ENCODE peak calls at places on chromosomes 7 and 10, in ten cellular contexts. L is GM20000, C is HFFc6, D is sigmoid colon, P is mesothelial cell of epicardium, I is dorsolateral prefrontal cortex, G is endothelial cell, O is adrenal gland, X is fibroblast of the aortic adventitia, M is BJ. V is an unnamed sample.
A peak's percentile ranks its signal among the peaks of the same experiment; 100 is the strongest.

GRCh38 chr10:111076682-111077661 is at the start of gene ADRA2A:
- DNase-seq in L (peak; percentile 62), C (no peak), D (no peak), P (peak; percentile 47), I (peak; percentile 58), G (peak; percentile 60), O (peak; percentile 40), X (peak; percentile 28), M (peak; percentile 7), V (no peak)

GRCh38 chr10:73623056-73623455 is 18.2 kb downstream of the MYOZ1 start:
- DNase-seq in L (no peak), C (no peak), D (peak; percentile 14), P (no peak), I (no peak), G (no peak), O (no peak), X (no peak), M (no peak), V (no peak)

GRCh38 chr7:117688126-117688525 is 185.1 kb downstream of the CTTNBP2 start:
- DNase-seq in L (no peak), C (no peak), D (no peak), P (no peak), I (no peak), G (no peak), O (no peak), X (no peak), M (no peak), V (no peak)

GRCh38 chr7:157151626-157152339 is 13.1 kb downstream of the UBE3C start:
- DNase-seq in L (no peak), C (no peak), D (no peak), P (no peak), I (peak; percentile 11), G (no peak), O (no peak), X (no peak), M (no peak), V (no peak)

GRCh38 chr10:75707080-75707840 is 275.8 kb downstream of the LRMDA start:
- DNase-seq in L (no peak), C (no peak), D (no peak), P (no peak), I (no peak), G (no peak), O (no peak), X (no peak), M (no peak), V (no peak)

GRCh38 chr10:96339383-96339782 is 19.4 kb downstream of the OPALIN start:
- DNase-seq in L (no peak), C (no peak), D (no peak), P (no peak), I (no peak), G (no peak), O (no peak), X (no peak), M (no peak), V (no peak)

GRCh38 chr7:12415072-12415471 is 11.4 kb upstream of the VWDE start:
- DNase-seq in L (no peak), C (no peak), D (no peak), P (no peak), I (no peak), G (no peak), O (no peak), X (no peak), M (no peak), V (no peak)

GRCh38 chr10:114009281-114009996 is 34.2 kb upstream of the ADRB1 start:
- DNase-seq in L (no peak), C (peak; percentile 21), D (no peak), P (no peak), I (no peak), G (no peak), O (no peak), X (no peak), M (no peak), V (no peak)

DNA sequence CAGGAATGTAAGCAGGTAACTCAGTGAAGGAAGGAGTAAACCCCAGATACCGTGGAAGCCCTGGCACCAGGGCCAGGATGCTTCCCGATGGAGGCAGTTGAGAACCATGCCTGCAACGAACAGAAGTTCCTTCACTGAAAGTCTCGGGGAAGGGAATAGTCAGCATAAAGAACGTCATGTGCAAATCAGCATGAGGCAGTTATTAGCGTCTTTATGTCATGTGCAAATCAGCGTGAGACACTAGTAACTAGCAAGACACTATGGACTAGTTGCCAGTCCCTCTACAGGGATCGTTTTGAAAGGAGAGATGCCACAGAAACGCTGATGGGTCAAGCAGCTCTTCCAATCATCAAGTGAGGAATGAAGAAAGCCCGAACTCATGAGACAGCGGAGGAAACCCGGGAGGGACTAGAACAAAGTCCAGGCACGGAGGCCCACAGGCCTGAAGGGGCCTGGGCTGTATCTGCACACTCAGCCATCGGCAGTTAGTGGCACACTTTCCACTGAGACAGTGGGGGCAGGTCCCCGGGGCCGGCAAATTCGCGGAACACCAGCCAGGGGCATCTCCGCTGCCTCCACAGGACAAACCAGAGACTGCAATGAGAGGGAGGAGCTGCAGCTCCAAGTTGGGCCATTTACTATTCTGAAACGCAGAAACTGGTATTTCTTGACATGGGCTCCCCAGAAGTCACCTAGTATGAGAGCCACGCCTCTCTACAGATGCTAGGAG is 109.6 kb downstream of the SFMBT2 start:
- DNase-seq in L (no peak), C (no peak), D (no peak), P (no peak), I (no peak), G (peak; percentile 12), O (no peak), X (no peak), M (no peak), V (no peak)
- TF ChIP-seq CTCF in L (no peak), C (no peak), D (no peak), P (no peak), I (no peak), G (peak; percentile 17), O (no peak), X (no peak), M (no peak), V (no peak)

GRCh38 chr7:115676080-115676479 is 354.5 kb downstream of the TFEC start:
- DNase-seq in L (no peak), C (no peak), D (peak; percentile 70), P (no peak), I (no peak), G (peak; percentile 11), O (peak; percentile 15), X (peak; percentile 79), M (no peak), V (no peak)
- TF ChIP-seq CTCF in L (no peak), C (no peak), D (no peak), P (no peak), I (peak; percentile 35), G (no peak), O (no peak), X (peak; percentile 43), M (peak; percentile 21), V (no peak)

DNA sequence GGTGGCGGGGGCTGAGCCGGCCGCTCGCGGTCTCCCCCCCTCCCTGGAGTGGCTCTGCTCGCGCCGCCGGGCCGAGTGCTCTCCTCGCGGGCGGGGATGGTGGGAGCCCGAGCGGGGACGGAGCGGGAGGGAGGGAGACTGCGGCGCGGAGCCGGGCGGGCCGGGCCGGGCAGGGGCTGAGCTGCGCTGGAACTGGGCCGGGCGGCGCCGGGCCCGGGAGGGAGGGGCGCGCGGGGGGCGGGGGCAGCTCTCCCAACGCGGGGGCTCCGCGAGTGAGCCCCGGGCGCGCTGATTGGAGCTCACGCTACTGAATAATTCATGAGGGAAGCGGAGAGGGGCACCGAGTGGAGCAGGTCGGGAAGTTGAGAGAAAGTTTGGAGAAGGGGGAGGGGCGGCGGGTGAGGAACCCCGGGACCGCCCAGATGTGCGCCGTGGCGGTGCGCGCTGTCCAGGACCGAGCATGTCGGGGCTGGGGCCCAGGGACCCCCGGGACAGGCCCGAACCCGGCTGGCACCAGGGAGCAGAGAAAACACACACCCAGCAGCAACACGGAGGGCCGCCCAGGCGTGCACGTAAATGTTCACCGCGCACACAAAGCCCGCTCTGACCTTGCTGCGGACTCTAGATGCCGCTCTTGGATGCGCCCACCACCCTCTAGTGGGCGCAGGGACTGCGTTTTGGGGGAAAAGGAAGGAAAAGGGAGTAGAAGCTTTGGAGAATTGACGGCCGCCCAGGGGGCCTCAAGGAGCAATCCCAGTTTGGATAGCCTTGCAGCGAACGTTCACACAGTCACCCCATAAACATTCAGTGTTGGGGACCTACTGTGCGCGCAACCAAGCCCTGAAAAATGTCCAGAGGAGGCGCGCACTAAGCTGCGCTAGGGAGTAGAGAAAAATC is at the start of gene EPHB4:
- DNase-seq in L (peak; percentile 41), C (peak; percentile 33), D (peak; percentile 94), P (peak; percentile 74), I (no peak), G (peak; percentile 87), O (peak; percentile 94), X (peak; percentile 87), M (peak; percentile 32), V (no peak)
- TF ChIP-seq CTCF in L (no peak), C (peak; percentile 49), D (no peak), P (no peak), I (no peak), G (peak; percentile 14), O (peak; percentile 40), X (peak; percentile 72), M (peak; percentile 67), V (no peak)

GRCh38 chr7:151010307-151011096 is 13.8 kb downstream of the ATG9B start:
- DNase-seq in L (no peak), C (no peak), D (no peak), P (no peak), I (no peak), G (no peak), O (no peak), X (no peak), M (no peak), V (no peak)

GRCh38 chr7:151008511-151009323 is 15.6 kb downstream of the ATG9B start:
- DNase-seq in L (peak; percentile 85), C (no peak), D (no peak), P (no peak), I (peak; percentile 46), G (peak; percentile 70), O (peak; percentile 73), X (peak; percentile 31), M (no peak), V (peak; percentile 67)

GRCh38 chr7:151010002-151010306 is 14.3 kb downstream of the ATG9B start:
- DNase-seq in L (no peak), C (no peak), D (no peak), P (no peak), I (no peak), G (no peak), O (no peak), X (no peak), M (no peak), V (no peak)

GRCh38 chr7:151008143-151008510 is 16.2 kb downstream of the ATG9B start:
- DNase-seq in L (no peak), C (no peak), D (no peak), P (no peak), I (no peak), G (no peak), O (peak; percentile 49), X (peak; percentile 47), M (no peak), V (no peak)

DNA sequence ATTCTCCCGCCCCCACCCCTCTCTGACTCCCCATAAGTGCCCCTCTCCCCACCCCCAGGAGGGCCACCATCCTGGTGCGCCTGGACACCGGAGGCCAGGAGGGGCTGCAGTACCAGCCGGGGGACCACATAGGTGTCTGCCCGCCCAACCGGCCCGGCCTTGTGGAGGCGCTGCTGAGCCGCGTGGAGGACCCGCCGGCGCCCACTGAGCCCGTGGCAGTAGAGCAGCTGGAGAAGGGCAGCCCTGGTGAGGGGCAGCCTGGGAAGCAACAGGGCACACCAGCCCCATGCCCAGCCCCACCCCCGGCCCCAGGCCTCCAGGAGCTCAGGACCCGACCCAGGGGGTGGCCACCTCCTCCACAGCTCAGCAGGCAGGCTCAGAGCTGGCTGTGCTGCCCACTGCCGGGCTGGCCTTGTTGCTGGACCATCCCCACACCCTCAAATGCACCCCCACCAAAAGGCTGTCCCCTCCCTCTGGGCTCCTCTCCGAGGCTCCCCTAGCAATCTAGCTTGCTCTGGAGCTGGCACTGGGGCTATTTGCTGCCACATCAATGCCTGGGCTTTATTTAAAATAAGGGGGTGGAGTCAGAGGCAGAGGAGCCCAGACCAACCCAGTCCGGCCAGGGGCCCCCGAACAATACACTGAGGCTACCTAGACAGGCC is 14.8 kb downstream of the ATG9B start:
- DNase-seq in L (no peak), C (no peak), D (no peak), P (no peak), I (no peak), G (no peak), O (no peak), X (no peak), M (no peak), V (no peak)
- TF ChIP-seq CTCF in L (no peak), C (no peak), D (no peak), P (no peak), I (no peak), G (no peak), O (no peak), X (no peak), M (no peak), V (no peak)

V was measured in activated B cell treated with CpG ODN at 0.5 μM for 24 hours.